ENCODE peak calls at places on chromosomes 11 and 22, in eight cellular contexts. D is K562, B is HepG2, F is H1, V is HCT116, W is transverse colon, L is GM23338, G is spleen. U is an unnamed sample.

GRCh38 chr11:113840932-113841664 is 34.3 kb downstream of the USP28 start:
- DNase-seq in V (no peak), D (no peak), G (no peak), L (no peak), B (no peak), W (no peak), F (no peak), U (no peak)

GRCh38 chr22:20465759-20466077 is 28.1 kb upstream of the SCARF2 start:
- DNase-seq in D (no peak), L (no peak), G (no peak), V (no peak), W (no peak), B (no peak), F (no peak), U (no peak)

GRCh38 chr11:113876798-113877672 is 1.7 kb upstream of the USP28 start:
- DNase-seq in L (no peak), G (no peak), B (no peak), V (no peak), D (peak; percentile 21), W (no peak), F (no peak), U (no peak)

GRCh38 chr11:59112494-59112893 is 5.5 kb downstream of the FAM111B start:
- DNase-seq in D (no peak), G (no peak), F (no peak), V (no peak), W (no peak), B (no peak), L (no peak), U (no peak)

GRCh38 chr11:69364901-69365300 is 70.9 kb downstream of the MYEOV start:
- DNase-seq in G (no peak), D (no peak), V (no peak), B (no peak), L (no peak), W (no peak), F (no peak), U (no peak)

GRCh38 chr11:63563201-63564055 is at the start of gene PLAAT2:
- DNase-seq in F (peak; percentile 22), B (no peak), L (no peak), W (no peak), G (no peak), D (no peak), V (no peak), U (no peak)

GRCh38 chr11:44624761-44625221 is 59.3 kb downstream of the CD82 start:
- DNase-seq in L (no peak), W (peak; percentile 3), B (no peak), V (no peak), F (peak; percentile 38), G (peak; percentile 44), D (no peak), U (no peak)

GRCh38 chr11:44746894-44747293 is 20.1 kb downstream of the TSPAN18 start:
- DNase-seq in D (no peak), L (no peak), B (no peak), W (no peak), F (no peak), G (no peak), V (no peak), U (no peak)

GRCh38 chr22:27046603-27047002 is 389.2 kb downstream of the MIAT start:
- DNase-seq in W (no peak), G (no peak), V (no peak), F (no peak), B (no peak), D (no peak), L (no peak), U (no peak)

GRCh38 chr22:37581534-37581933 is 1.6 kb upstream of the LGALS2 start:
- DNase-seq in L (no peak), W (peak; percentile 72), D (no peak), F (no peak), B (no peak), G (peak; percentile 84), V (no peak), U (no peak)

GRCh38 chr11:58028687-58029411 is 1.9 kb upstream of the OR6Q1 start:
- DNase-seq in G (no peak), D (no peak), B (no peak), F (no peak), V (no peak), W (no peak), L (no peak), U (no peak)

GRCh38 chr11:82458777-82459176 is 274.9 kb downstream of the FAM181B start:
- DNase-seq in G (no peak), V (no peak), F (no peak), W (no peak), B (no peak), D (no peak), L (no peak), U (no peak)

GRCh38 chr11:72036687-72037086 is 38.0 kb downstream of the IL18BP start:
- DNase-seq in D (no peak), L (no peak), W (no peak), G (no peak), V (no peak), F (no peak), B (no peak), U (peak; percentile 28)

GRCh38 chr11:12868315-12869073 is 140.6 kb upstream of the RASSF10 start:
- DNase-seq in B (no peak), V (no peak), W (no peak), F (no peak), D (peak; percentile 32), G (no peak), L (no peak), U (no peak)

GRCh38 chr22:23035557-23036277 is 34.6 kb upstream of the GNAZ start:
- DNase-seq in F (no peak), B (no peak), D (peak; percentile 62), L (no peak), G (peak; percentile 84), V (no peak), W (no peak), U (no peak)

GRCh38 chr11:85821636-85822035 is 10.7 kb upstream of the SYTL2 start:
- DNase-seq in W (peak; percentile 45), V (no peak), F (no peak), L (no peak), G (no peak), B (no peak), D (no peak), U (no peak)

GRCh38 chr11:16195659-16196058 is 160.7 kb downstream of the SOX6 start:
- DNase-seq in L (no peak), B (peak; percentile 8), F (no peak), G (no peak), V (no peak), W (no peak), D (no peak), U (no peak)

GRCh38 chr11:35177370-35177769 is 38.4 kb downstream of the CD44 start:
- DNase-seq in W (no peak), V (no peak), F (no peak), G (no peak), D (no peak), B (no peak), L (no peak), U (no peak)
- H3K4me1 ChIP-seq in W (peaks cover 77% of the 10 kb centered on the region), V (peaks cover 29% of the 10 kb centered on the region), F (peaks cover 4% of the 10 kb centered on the region), G (peaks cover 52% of the 10 kb centered on the region), D (no peaks in the 10 kb centered on the region), B (peaks cover 20% of the 10 kb centered on the region), L (peaks cover 42% of the 10 kb centered on the region), U (peaks cover 84% of the 10 kb centered on the region)

DNA sequence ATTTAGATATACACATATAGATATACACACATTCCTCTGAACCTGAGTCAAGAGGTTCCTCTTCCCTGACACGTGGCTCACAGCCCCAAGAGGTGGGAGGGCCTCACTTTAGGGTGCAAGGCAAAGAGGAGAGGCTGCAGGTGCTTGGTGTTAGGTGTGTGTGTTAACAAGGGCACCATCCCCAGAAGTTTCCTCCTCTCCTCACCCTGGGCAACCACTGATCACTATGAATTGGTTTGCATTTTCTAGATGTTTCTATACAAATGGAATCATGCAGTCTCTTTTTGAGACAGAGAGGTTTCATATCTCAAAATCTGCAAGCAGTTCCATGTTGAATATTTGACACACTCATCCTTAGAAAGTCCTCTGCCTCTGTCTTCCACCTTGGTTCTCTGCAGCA is 120.9 kb upstream of the NECTIN1 start:
- DNase-seq in V (no peak), D (no peak), B (no peak), F (no peak), W (no peak), G (no peak), L (no peak), U (no peak)
- H3K27ac ChIP-seq in V (no peak overlapping the region), D (no peak overlapping the region), B (no peak overlapping the region), F (no peak overlapping the region), W (no peak overlapping the region), G (no peak overlapping the region), L (no peak overlapping the region), U (no peak overlapping the region)

GRCh38 chr22:49814856-49815255 is 12.8 kb downstream of the BRD1 start:
- DNase-seq in B (no peak), D (no peak), V (no peak), L (no peak), F (no peak), W (no peak), G (no peak), U (no peak)
- TF ChIP-seq POLR2AphosphoS5 in B (no peak), D (no peak), V (no peak), L (no peak), F (no peak), W (no peak), G (no peak), U (no peak)

DNA sequence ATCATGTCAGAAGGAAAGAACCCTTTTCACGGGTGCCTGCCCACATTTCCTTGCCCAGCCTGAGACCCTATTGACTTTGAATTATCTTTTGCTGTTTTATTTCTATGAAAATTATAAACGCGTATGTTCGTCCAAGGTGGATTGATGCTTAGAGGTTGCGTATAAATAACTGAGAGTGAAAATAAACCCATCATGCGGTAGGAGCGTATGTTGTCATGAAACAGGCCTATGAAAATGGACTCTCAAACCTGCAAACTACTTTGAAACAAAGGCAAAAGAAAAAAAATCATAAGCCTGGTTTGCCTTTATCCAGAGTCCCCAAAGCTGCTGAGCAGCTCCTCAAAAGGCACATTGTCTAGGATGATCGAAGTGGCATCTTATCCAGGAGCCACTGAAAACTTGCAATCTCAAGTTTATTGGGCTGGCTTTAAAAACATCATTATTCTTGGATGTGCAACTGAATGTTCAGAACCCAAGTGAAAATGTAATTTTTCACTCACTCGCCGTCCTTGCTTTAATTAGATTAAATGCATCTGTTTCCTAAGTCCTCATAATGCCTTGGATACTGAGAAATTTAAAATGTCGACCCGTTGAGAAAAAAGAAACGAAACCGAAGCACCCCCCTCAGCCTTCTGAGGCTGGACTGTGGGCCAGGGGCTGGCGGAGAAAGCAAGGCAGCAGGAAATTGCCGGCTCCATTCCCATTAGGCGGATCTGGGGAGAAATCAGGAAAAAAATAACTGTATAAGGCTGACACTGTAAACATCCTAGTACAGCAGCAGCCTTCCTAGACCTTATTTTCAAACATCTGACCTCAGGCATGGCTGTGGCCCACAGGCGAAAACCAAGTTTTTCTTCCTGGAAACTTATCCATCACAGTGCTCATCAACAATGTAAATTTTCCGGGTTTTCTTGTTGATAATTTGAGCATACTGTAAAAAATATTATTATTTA is 82.9 kb upstream of the PPARA start:
- DNase-seq in V (no peak), B (no peak), W (peak; percentile 9), G (peak; percentile 48), D (no peak), L (no peak), F (no peak), U (no peak)
- H3K4me1 ChIP-seq in V (peaks cover 48% of the 10 kb centered on the region), B (no peaks in the 10 kb centered on the region), W (peaks cover 71% of the 10 kb centered on the region), G (peaks cover 25% of the 10 kb centered on the region), D (peaks cover 22% of the 10 kb centered on the region), L (peaks cover 16% of the 10 kb centered on the region), F (peaks cover 10% of the 10 kb centered on the region), U (peaks cover 62% of the 10 kb centered on the region)

U was measured in suprapubic skin.